ENCODE peak calls at places on chromosomes 3 and 15, in eight cellular contexts. E is testis, T is right atrium auricular region, V is astrocyte, A is endothelial cell of umbilical vein, G is hippocampal formation, B is HEK293T, D is NCI-H1105. Y is an unnamed sample.

GRCh38 chr15:100199711-100200286 is 142.0 kb downstream of the ADAMTS17 start:
- DNase-seq in E (no peak), T (no peak), V (no peak), A (no peak), G (no peak), B (no peak), D (no peak), Y (no peak)

GRCh38 chr3:182702216-182702615 is 91.1 kb upstream of the ATP11B start:
- DNase-seq in E (no peak), T (no peak), V (no peak), A (no peak), G (no peak), B (no peak), D (no peak), Y (no peak)

GRCh38 chr3:106711650-106712049 is 665.6 kb upstream of the CCDC54 start:
- DNase-seq in E (no peak), T (no peak), V (peak), A (no peak), G (no peak), B (no peak), D (no peak), Y (no peak)

GRCh38 chr15:83930813-83931212 is 276.9 kb downstream of the ADAMTSL3 start:
- DNase-seq in E (no peak), T (no peak), V (no peak), A (no peak), G (peak), B (no peak), D (no peak), Y (no peak)

GRCh38 chr3:22450785-22451400 is 699.9 kb upstream of the ZNF385D start:
- DNase-seq in E (no peak), T (no peak), V (peak), A (no peak), G (no peak), B (no peak), D (no peak), Y (peak)

GRCh38 chr3:183342824-183343223 is 85.6 kb downstream of the MCF2L2 start:
- DNase-seq in E (no peak), T (no peak), V (no peak), A (no peak), G (no peak), B (no peak), D (no peak), Y (no peak)

GRCh38 chr15:69298697-69299441 is at the start of gene PAQR5:
- DNase-seq in E (peak), T (no peak), V (no peak), A (no peak), G (no peak), B (peak), D (peak), Y (no peak)

GRCh38 chr3:43328653-43329052 is 42.3 kb downstream of the SNRK start:
- DNase-seq in E (no peak), T (no peak), V (no peak), A (no peak), G (no peak), B (no peak), D (no peak), Y (no peak)

GRCh38 chr3:124800511-124801374 is 70.5 kb downstream of the UMPS start:
- DNase-seq in E (peak), T (no peak), V (peak), A (peak), G (no peak), B (no peak), D (peak), Y (no peak)

GRCh38 chr15:29126821-29127461 is 142.7 kb downstream of the NSMCE3 start:
- DNase-seq in E (no peak), T (no peak), V (no peak), A (no peak), G (no peak), B (peak), D (no peak), Y (peak)

GRCh38 chr3:22360977-22361376 is 610.0 kb upstream of the ZNF385D start:
- DNase-seq in E (no peak), T (no peak), V (peak), A (no peak), G (no peak), B (no peak), D (no peak), Y (no peak)

GRCh38 chr15:58058068-58058467 is 7.4 kb downstream of the ALDH1A2 start:
- DNase-seq in E (no peak), T (no peak), V (no peak), A (no peak), G (no peak), B (no peak), D (no peak), Y (no peak)

GRCh38 chr3:76824658-76825310 is 215.1 kb upstream of the ROBO2 start:
- DNase-seq in E (no peak), T (no peak), V (no peak), A (no peak), G (no peak), B (no peak), D (no peak), Y (no peak)

GRCh38 chr15:92797168-92798052 is 102.7 kb upstream of the CHD2 start:
- DNase-seq in E (peak), T (no peak), V (peak), A (peak), G (peak), B (peak), D (peak), Y (peak)

GRCh38 chr3:135623558-135623957 is 342.0 kb upstream of the PPP2R3A start:
- DNase-seq in E (no peak), T (no peak), V (no peak), A (no peak), G (no peak), B (no peak), D (no peak), Y (peak)

GRCh38 chr15:28885630-28886430 is at the start of gene APBA2:
- DNase-seq in E (peak), T (no peak), V (peak), A (no peak), G (peak), B (peak), D (no peak), Y (peak)

GRCh38 chr3:139455855-139456254 is 20.5 kb downstream of the RBP2 start:
- DNase-seq in E (no peak), T (no peak), V (no peak), A (no peak), G (no peak), B (peak), D (peak), Y (peak)

GRCh38 chr3:59438492-59438891 is 388.7 kb upstream of the CFAP20DC start:
- DNase-seq in E (no peak), T (no peak), V (no peak), A (no peak), G (no peak), B (no peak), D (no peak), Y (no peak)

Y was measured in mesendoderm.